ENCODE peak calls at places on chromosomes 13 and 19, in four cellular contexts. O, V, N and H are unnamed samples.

GRCh38 chr13:41588899-41589298 is 131.5 kb downstream of the RGCC start:
- DNase-seq in V (no peak), O (no peak), N (peak; percentile 85), H (peak; percentile 88)

GRCh38 chr13:114311387-114311786 is 2.9 kb upstream of the CHAMP1 start:
- DNase-seq in V (no peak), N (no peak), O (no peak), H (no peak)

GRCh38 chr19:54420383-54421168 is 5.3 kb downstream of the TTYH1 start:
- DNase-seq in O (no peak), N (peak; percentile 76), V (no peak), H (peak; percentile 17)

GRCh38 chr13:22926176-22927007 is 254.4 kb upstream of the SGCG start:
- DNase-seq in V (peak; percentile 82), N (peak; percentile 8), O (no peak), H (peak; percentile 85)

GRCh38 chr19:27580906-27581305 is 1632.0 kb downstream of the UQCRFS1 start:
- DNase-seq in O (no peak), V (no peak), N (no peak), H (no peak)

GRCh38 chr13:72983085-72983768 is 75.6 kb upstream of the KLF5 start:
- DNase-seq in O (no peak), V (no peak), N (peak; percentile 68), H (peak; percentile 89)

GRCh38 chr13:70235565-70235964 is 127.3 kb upstream of the KLHL1 start:
- DNase-seq in O (no peak), V (no peak), N (no peak), H (no peak)

GRCh38 chr19:19064811-19065745 is 1.3 kb downstream of the SLC25A42 start:
- DNase-seq in N (no peak), O (peak; percentile 50), V (peak; percentile 87), H (peak; percentile 11)

GRCh38 chr13:43369319-43369718 is 345.9 kb downstream of the DNAJC15 start:
- DNase-seq in V (no peak), O (no peak), N (no peak), H (no peak)

GRCh38 chr13:46350003-46350402 is 37.0 kb downstream of the RUBCNL start:
- DNase-seq in N (no peak), O (no peak), V (no peak), H (no peak)

GRCh38 chr19:38731654-38732301 is 12.5 kb downstream of the CAPN12 start:
- DNase-seq in O (no peak), N (no peak), V (peak; percentile 70), H (no peak)

GRCh38 chr19:46211201-46211881 is 18.2 kb upstream of the IGFL1 start:
- DNase-seq in N (peak; percentile 46), V (no peak), O (no peak), H (no peak)

GRCh38 chr19:1974381-1975066 is 33.6 kb downstream of the CSNK1G2 start:
- DNase-seq in V (no peak), N (no peak), O (no peak), H (no peak)

GRCh38 chr13:33213024-33213795 is 72.3 kb downstream of the STARD13 start:
- DNase-seq in O (no peak), N (no peak), V (no peak), H (no peak)
- H3K4me3 ChIP-seq in O (no peak overlapping the region), N (no peak overlapping the region), V (no peak overlapping the region), H (peak overlapping the region; percentile 37)

GRCh38 chr13:78777973-78778372 is 119.0 kb upstream of the OBI1 start:
- DNase-seq in V (no peak), O (no peak), N (no peak), H (no peak)

GRCh38 chr13:78786399-78786879 is 127.5 kb upstream of the OBI1 start:
- DNase-seq in V (no peak), O (no peak), N (no peak), H (no peak)

GRCh38 chr13:78785764-78786163 is 126.8 kb upstream of the OBI1 start:
- DNase-seq in V (no peak), N (no peak), O (no peak), H (no peak)

GRCh38 chr13:78784017-78784745 is 125.2 kb upstream of the OBI1 start:
- DNase-seq in V (no peak), O (no peak), N (no peak), H (no peak)

GRCh38 chr13:78780708-78781107 is 121.8 kb upstream of the OBI1 start:
- DNase-seq in N (no peak), O (no peak), V (no peak), H (no peak)
- TF ChIP-seq CTCF in N (no peak), O (no peak), V (no peak), H (no peak)

DNA sequence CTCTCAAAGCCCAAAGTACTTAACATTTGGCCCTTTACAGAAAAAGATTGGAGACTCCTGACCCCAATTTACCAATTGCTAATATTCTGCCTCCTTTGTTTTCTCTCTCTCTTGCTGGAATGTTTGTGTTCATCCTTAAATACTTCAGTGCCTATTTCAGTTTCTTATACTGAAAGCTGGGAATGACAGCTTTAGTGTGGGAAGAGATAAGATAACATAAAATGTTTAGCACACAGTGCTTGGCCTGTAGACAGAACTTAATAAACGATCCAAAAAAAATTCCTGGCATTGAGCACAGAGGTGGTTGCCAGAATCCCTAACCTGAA is 3.0 kb upstream of the PLEKHF1 start:
- DNase-seq in O (no peak), V (no peak), N (no peak), H (no peak)
- H3K4me3 ChIP-seq in O (no peak overlapping the region), V (no peak overlapping the region), N (peak overlapping the region; percentile 43), H (peak overlapping the region; percentile 29)

GRCh38 chr13:31797154-31797775 is 57.9 kb downstream of the RXFP2 start:
- DNase-seq in O (no peak), N (peak; percentile 66), V (no peak), H (peak; percentile 54)
- TF ChIP-seq CTCF in O (peak; percentile 50), N (peak; percentile 56), V (no peak), H (peak; percentile 50)

DNA sequence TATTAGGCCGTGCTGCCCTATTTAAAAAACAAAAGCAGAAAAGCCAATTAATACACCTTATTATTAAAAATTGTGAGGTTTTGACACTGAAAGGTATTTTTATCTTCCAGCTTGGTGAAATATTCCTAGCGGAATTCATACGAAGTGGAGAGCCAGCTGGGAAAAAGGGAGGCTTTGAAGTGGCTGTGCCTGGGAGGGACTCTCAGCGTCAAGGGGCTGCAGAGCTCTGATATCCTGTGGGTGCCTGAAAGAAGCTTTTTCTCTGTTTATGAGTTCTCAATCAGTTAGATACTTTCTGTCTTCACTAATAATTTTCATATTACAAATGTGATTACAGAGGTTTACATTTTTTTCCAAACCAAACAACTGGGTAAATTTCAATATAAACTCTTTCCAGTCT is 140.2 kb upstream of the MIR17HG start:
- DNase-seq in V (no peak), N (no peak), O (no peak), H (no peak)
- H3K4me3 ChIP-seq in V (no peak overlapping the region), N (no peak overlapping the region), O (no peak overlapping the region), H (no peak overlapping the region)

GRCh38 chr19:58335630-58336029 is 8.8 kb downstream of the ZSCAN22 start:
- DNase-seq in O (no peak), V (no peak), N (no peak), H (no peak)

GRCh38 chr19:58336216-58336615 is 9.4 kb downstream of the ZSCAN22 start:
- DNase-seq in O (no peak), N (no peak), V (no peak), H (no peak)

GRCh38 chr19:58338336-58338735 is 11.5 kb downstream of the ZSCAN22 start:
- DNase-seq in N (no peak), O (no peak), V (no peak), H (no peak)

GRCh38 chr19:58336820-58337219 is 10.0 kb downstream of the ZSCAN22 start:
- DNase-seq in N (no peak), O (no peak), V (no peak), H (no peak)

DNA sequence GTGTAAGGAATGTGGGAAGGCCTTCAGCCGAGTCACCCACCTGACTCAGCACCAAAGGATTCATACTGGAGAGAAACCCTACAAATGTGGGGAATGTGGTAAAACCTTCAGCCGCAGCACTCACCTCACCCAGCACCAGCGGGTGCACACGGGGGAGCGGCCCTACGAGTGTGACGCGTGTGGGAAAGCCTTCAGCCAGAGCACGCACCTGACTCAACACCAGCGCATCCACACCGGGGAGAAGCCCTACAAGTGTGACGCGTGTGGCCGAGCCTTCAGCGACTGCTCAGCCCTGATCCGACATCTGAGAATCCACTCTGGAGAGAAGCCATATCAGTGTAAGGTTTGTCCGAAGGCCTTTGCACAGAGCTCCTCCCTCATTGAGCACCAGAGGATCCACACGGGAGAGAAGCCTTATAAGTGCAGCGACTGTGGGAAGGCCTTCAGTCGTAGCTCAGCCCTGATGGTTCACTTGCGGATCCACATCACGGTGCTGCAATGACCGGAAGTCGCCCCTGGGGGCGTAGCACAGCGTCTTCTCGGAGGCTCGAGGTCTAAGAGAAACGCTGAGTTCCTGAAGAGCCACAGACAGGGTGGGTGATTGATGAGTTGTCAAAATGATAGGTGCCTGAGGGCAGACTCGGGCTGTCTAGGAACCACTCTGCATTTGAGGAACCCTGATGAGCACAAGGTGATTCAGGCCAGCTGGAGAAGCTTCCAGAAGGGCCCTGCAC is 12.2 kb downstream of the ZSCAN22 start:
- DNase-seq in O (no peak), V (no peak), N (no peak), H (no peak)
- TF ChIP-seq CTCF in O (peak; percentile 50), V (no peak), N (no peak), H (no peak)

GRCh38 chr13:20045946-20046548 is 87.5 kb downstream of the ZMYM2 start:
- DNase-seq in N (no peak), O (no peak), V (no peak), H (no peak)

GRCh38 chr13:20037908-20038307 is 79.4 kb downstream of the ZMYM2 start:
- DNase-seq in N (no peak), V (no peak), O (no peak), H (no peak)

GRCh38 chr13:20044086-20044485 is 85.6 kb downstream of the ZMYM2 start:
- DNase-seq in O (no peak), V (no peak), N (no peak), H (no peak)

GRCh38 chr13:20043207-20043925 is 84.8 kb downstream of the ZMYM2 start:
- DNase-seq in V (no peak), O (no peak), N (no peak), H (no peak)
- H3K4me3 ChIP-seq in V (no peak overlapping the region), O (no peak overlapping the region), N (no peak overlapping the region), H (no peak overlapping the region)

GRCh38 chr19:52601025-52601973 is 31.2 kb downstream of the ZNF701 start:
- DNase-seq in N (peak; percentile 88), O (peak; percentile 89), V (peak; percentile 98), H (peak; percentile 91)
- TF ChIP-seq CTCF in N (peak; percentile 7), O (peak; percentile 55), V (peak; percentile 72), H (peak; percentile 39)

GRCh38 chr19:29667941-29668340 is 2.7 kb downstream of the PLEKHF1 start:
- DNase-seq in N (no peak), O (peak; percentile 64), V (peak; percentile 89), H (no peak)
- H3K4me3 ChIP-seq in N (no peak overlapping the region), O (no peak overlapping the region), V (no peak overlapping the region), H (no peak overlapping the region)